ENCODE peak calls at places on chromosomes 13 and 19, in eight cellular contexts. One of them, this sample, is unnamed.

GRCh38 chr19:34953092-34953491 is 10.9 kb downstream of the ZNF792 start:
- DNase-seq in stimulated activated CD4-positive, alpha-beta T cell treated with anti-CD3 and anti-CD28 coated beads, TNF-alpha, amount 100 ng/mL, for 4 hours: no peak
- DNase-seq in MV-4-11: no peak
- DNase-seq in dorsolateral prefrontal cortex: no peak
- DNase-seq in hippocampal formation: no peak
- DNase-seq in GM04504: no peak
- DNase-seq in amniotic stem cell: no peak
- DNase-seq in activated T-helper 1 cell treated with Interleukin-2 at 50 U/mL for 16 hours: no peak
- DNase-seq in this sample: no peak

GRCh38 chr19:41225238-41226052 is 6.4 kb downstream of the AXL start:
- DNase-seq in stimulated activated CD4-positive, alpha-beta T cell treated with anti-CD3 and anti-CD28 coated beads, TNF-alpha, amount 100 ng/mL, for 4 hours: no peak
- DNase-seq in MV-4-11: peak
- DNase-seq in dorsolateral prefrontal cortex: no peak
- DNase-seq in hippocampal formation: no peak
- DNase-seq in GM04504: peak
- DNase-seq in amniotic stem cell: peak
- DNase-seq in activated T-helper 1 cell treated with Interleukin-2 at 50 U/mL for 16 hours: no peak
- DNase-seq in this sample: peak

GRCh38 chr13:79805317-79805716 is 324.4 kb downstream of the NDFIP2 start:
- DNase-seq in stimulated activated CD4-positive, alpha-beta T cell treated with anti-CD3 and anti-CD28 coated beads, TNF-alpha, amount 100 ng/mL, for 4 hours: no peak
- DNase-seq in MV-4-11: peak
- DNase-seq in dorsolateral prefrontal cortex: no peak
- DNase-seq in hippocampal formation: no peak
- DNase-seq in GM04504: no peak
- DNase-seq in amniotic stem cell: no peak
- DNase-seq in activated T-helper 1 cell treated with Interleukin-2 at 50 U/mL for 16 hours: no peak
- DNase-seq in this sample: no peak

GRCh38 chr13:59269476-59269875 is 894.3 kb downstream of the DIAPH3 start:
- DNase-seq in stimulated activated CD4-positive, alpha-beta T cell treated with anti-CD3 and anti-CD28 coated beads, TNF-alpha, amount 100 ng/mL, for 4 hours: no peak
- DNase-seq in MV-4-11: no peak
- DNase-seq in dorsolateral prefrontal cortex: no peak
- DNase-seq in hippocampal formation: no peak
- DNase-seq in GM04504: no peak
- DNase-seq in amniotic stem cell: no peak
- DNase-seq in activated T-helper 1 cell treated with Interleukin-2 at 50 U/mL for 16 hours: no peak
- DNase-seq in this sample: peak

GRCh38 chr13:110634558-110634957 is 19.2 kb downstream of the NAXD start:
- DNase-seq in stimulated activated CD4-positive, alpha-beta T cell treated with anti-CD3 and anti-CD28 coated beads, TNF-alpha, amount 100 ng/mL, for 4 hours: no peak
- DNase-seq in MV-4-11: no peak
- DNase-seq in dorsolateral prefrontal cortex: no peak
- DNase-seq in hippocampal formation: no peak
- DNase-seq in GM04504: no peak
- DNase-seq in amniotic stem cell: no peak
- DNase-seq in activated T-helper 1 cell treated with Interleukin-2 at 50 U/mL for 16 hours: no peak
- DNase-seq in this sample: peak

GRCh38 chr19:4642625-4643024 is 3.3 kb downstream of the TNFAIP8L1 start:
- DNase-seq in stimulated activated CD4-positive, alpha-beta T cell treated with anti-CD3 and anti-CD28 coated beads, TNF-alpha, amount 100 ng/mL, for 4 hours: no peak
- DNase-seq in MV-4-11: no peak
- DNase-seq in dorsolateral prefrontal cortex: no peak
- DNase-seq in hippocampal formation: no peak
- DNase-seq in GM04504: no peak
- DNase-seq in amniotic stem cell: no peak
- DNase-seq in activated T-helper 1 cell treated with Interleukin-2 at 50 U/mL for 16 hours: no peak
- DNase-seq in this sample: no peak

GRCh38 chr19:33437351-33438015 is 64.0 kb downstream of the CEBPG start:
- DNase-seq in stimulated activated CD4-positive, alpha-beta T cell treated with anti-CD3 and anti-CD28 coated beads, TNF-alpha, amount 100 ng/mL, for 4 hours: no peak
- DNase-seq in MV-4-11: no peak
- DNase-seq in dorsolateral prefrontal cortex: peak
- DNase-seq in hippocampal formation: no peak
- DNase-seq in GM04504: no peak
- DNase-seq in amniotic stem cell: no peak
- DNase-seq in activated T-helper 1 cell treated with Interleukin-2 at 50 U/mL for 16 hours: no peak
- DNase-seq in this sample: no peak

GRCh38 chr19:4694211-4694987 is 24.3 kb upstream of the MYDGF start:
- DNase-seq in stimulated activated CD4-positive, alpha-beta T cell treated with anti-CD3 and anti-CD28 coated beads, TNF-alpha, amount 100 ng/mL, for 4 hours: no peak
- DNase-seq in MV-4-11: peak
- DNase-seq in dorsolateral prefrontal cortex: peak
- DNase-seq in hippocampal formation: peak
- DNase-seq in GM04504: peak
- DNase-seq in amniotic stem cell: no peak
- DNase-seq in activated T-helper 1 cell treated with Interleukin-2 at 50 U/mL for 16 hours: no peak
- DNase-seq in this sample: peak

GRCh38 chr19:43619262-43620060 is at the start of gene ZNF428:
- DNase-seq in stimulated activated CD4-positive, alpha-beta T cell treated with anti-CD3 and anti-CD28 coated beads, TNF-alpha, amount 100 ng/mL, for 4 hours: peak
- DNase-seq in MV-4-11: peak
- DNase-seq in dorsolateral prefrontal cortex: peak
- DNase-seq in hippocampal formation: peak
- DNase-seq in GM04504: peak
- DNase-seq in amniotic stem cell: peak
- DNase-seq in activated T-helper 1 cell treated with Interleukin-2 at 50 U/mL for 16 hours: peak
- DNase-seq in this sample: peak

GRCh38 chr19:8445488-8446001 is 770 bp downstream of the HNRNPM start:
- DNase-seq in stimulated activated CD4-positive, alpha-beta T cell treated with anti-CD3 and anti-CD28 coated beads, TNF-alpha, amount 100 ng/mL, for 4 hours: peak
- DNase-seq in MV-4-11: peak
- DNase-seq in dorsolateral prefrontal cortex: no peak
- DNase-seq in hippocampal formation: no peak
- DNase-seq in GM04504: no peak
- DNase-seq in amniotic stem cell: no peak
- DNase-seq in activated T-helper 1 cell treated with Interleukin-2 at 50 U/mL for 16 hours: peak
- DNase-seq in this sample: no peak

GRCh38 chr13:104034891-104035290 is 968.7 kb upstream of the SLC10A2 start:
- DNase-seq in stimulated activated CD4-positive, alpha-beta T cell treated with anti-CD3 and anti-CD28 coated beads, TNF-alpha, amount 100 ng/mL, for 4 hours: no peak
- DNase-seq in MV-4-11: no peak
- DNase-seq in dorsolateral prefrontal cortex: no peak
- DNase-seq in hippocampal formation: no peak
- DNase-seq in GM04504: no peak
- DNase-seq in amniotic stem cell: no peak
- DNase-seq in activated T-helper 1 cell treated with Interleukin-2 at 50 U/mL for 16 hours: no peak
- DNase-seq in this sample: no peak

GRCh38 chr19:12789098-12789903 is 2.0 kb upstream of the JUNB start:
- DNase-seq in stimulated activated CD4-positive, alpha-beta T cell treated with anti-CD3 and anti-CD28 coated beads, TNF-alpha, amount 100 ng/mL, for 4 hours: no peak
- DNase-seq in MV-4-11: peak
- DNase-seq in dorsolateral prefrontal cortex: no peak
- DNase-seq in hippocampal formation: no peak
- DNase-seq in GM04504: no peak
- DNase-seq in amniotic stem cell: no peak
- DNase-seq in activated T-helper 1 cell treated with Interleukin-2 at 50 U/mL for 16 hours: no peak
- DNase-seq in this sample: no peak

GRCh38 chr13:35672611-35673010 is 196.1 kb upstream of the MAB21L1 start:
- DNase-seq in stimulated activated CD4-positive, alpha-beta T cell treated with anti-CD3 and anti-CD28 coated beads, TNF-alpha, amount 100 ng/mL, for 4 hours: no peak
- DNase-seq in MV-4-11: no peak
- DNase-seq in dorsolateral prefrontal cortex: no peak
- DNase-seq in hippocampal formation: no peak
- DNase-seq in GM04504: peak
- DNase-seq in amniotic stem cell: no peak
- DNase-seq in activated T-helper 1 cell treated with Interleukin-2 at 50 U/mL for 16 hours: no peak
- DNase-seq in this sample: no peak

GRCh38 chr13:20779405-20779804 is 5.6 kb upstream of the EEF1AKMT1 start:
- DNase-seq in stimulated activated CD4-positive, alpha-beta T cell treated with anti-CD3 and anti-CD28 coated beads, TNF-alpha, amount 100 ng/mL, for 4 hours: no peak
- DNase-seq in MV-4-11: no peak
- DNase-seq in dorsolateral prefrontal cortex: no peak
- DNase-seq in hippocampal formation: no peak
- DNase-seq in GM04504: no peak
- DNase-seq in amniotic stem cell: no peak
- DNase-seq in activated T-helper 1 cell treated with Interleukin-2 at 50 U/mL for 16 hours: no peak
- DNase-seq in this sample: no peak

GRCh38 chr19:52993342-52994178 is 20.2 kb upstream of the ERVV-1 start:
- DNase-seq in stimulated activated CD4-positive, alpha-beta T cell treated with anti-CD3 and anti-CD28 coated beads, TNF-alpha, amount 100 ng/mL, for 4 hours: peak
- DNase-seq in MV-4-11: no peak
- DNase-seq in dorsolateral prefrontal cortex: peak
- DNase-seq in hippocampal formation: peak
- DNase-seq in GM04504: peak
- DNase-seq in amniotic stem cell: peak
- DNase-seq in activated T-helper 1 cell treated with Interleukin-2 at 50 U/mL for 16 hours: peak
- DNase-seq in this sample: peak

GRCh38 chr19:42178791-42179500 is 38.5 kb downstream of the DEDD2 start:
- DNase-seq in stimulated activated CD4-positive, alpha-beta T cell treated with anti-CD3 and anti-CD28 coated beads, TNF-alpha, amount 100 ng/mL, for 4 hours: no peak
- DNase-seq in MV-4-11: no peak
- DNase-seq in dorsolateral prefrontal cortex: no peak
- DNase-seq in hippocampal formation: no peak
- DNase-seq in GM04504: no peak
- DNase-seq in amniotic stem cell: no peak
- DNase-seq in activated T-helper 1 cell treated with Interleukin-2 at 50 U/mL for 16 hours: no peak
- DNase-seq in this sample: no peak

GRCh38 chr13:97125051-97125809 is 96.9 kb upstream of the MBNL2 start:
- DNase-seq in stimulated activated CD4-positive, alpha-beta T cell treated with anti-CD3 and anti-CD28 coated beads, TNF-alpha, amount 100 ng/mL, for 4 hours: no peak
- DNase-seq in MV-4-11: peak
- DNase-seq in dorsolateral prefrontal cortex: no peak
- DNase-seq in hippocampal formation: no peak
- DNase-seq in GM04504: no peak
- DNase-seq in amniotic stem cell: peak
- DNase-seq in activated T-helper 1 cell treated with Interleukin-2 at 50 U/mL for 16 hours: no peak
- DNase-seq in this sample: peak

GRCh38 chr13:110129076-110129475 is 177.9 kb downstream of the COL4A1 start:
- DNase-seq in stimulated activated CD4-positive, alpha-beta T cell treated with anti-CD3 and anti-CD28 coated beads, TNF-alpha, amount 100 ng/mL, for 4 hours: no peak
- DNase-seq in MV-4-11: no peak
- DNase-seq in dorsolateral prefrontal cortex: no peak
- DNase-seq in hippocampal formation: no peak
- DNase-seq in GM04504: no peak
- DNase-seq in amniotic stem cell: no peak
- DNase-seq in activated T-helper 1 cell treated with Interleukin-2 at 50 U/mL for 16 hours: no peak
- DNase-seq in this sample: no peak

GRCh38 chr13:52751196-52751595 is 11.6 kb upstream of the CNMD start:
- DNase-seq in stimulated activated CD4-positive, alpha-beta T cell treated with anti-CD3 and anti-CD28 coated beads, TNF-alpha, amount 100 ng/mL, for 4 hours: no peak
- DNase-seq in MV-4-11: no peak
- DNase-seq in dorsolateral prefrontal cortex: no peak
- DNase-seq in hippocampal formation: no peak
- DNase-seq in GM04504: no peak
- DNase-seq in amniotic stem cell: no peak
- DNase-seq in activated T-helper 1 cell treated with Interleukin-2 at 50 U/mL for 16 hours: no peak
- DNase-seq in this sample: no peak

GRCh38 chr19:51702103-51702753 is 9.1 kb downstream of the SPACA6 start:
- DNase-seq in stimulated activated CD4-positive, alpha-beta T cell treated with anti-CD3 and anti-CD28 coated beads, TNF-alpha, amount 100 ng/mL, for 4 hours: no peak
- DNase-seq in MV-4-11: no peak
- DNase-seq in dorsolateral prefrontal cortex: no peak
- DNase-seq in hippocampal formation: peak
- DNase-seq in GM04504: no peak
- DNase-seq in amniotic stem cell: no peak
- DNase-seq in activated T-helper 1 cell treated with Interleukin-2 at 50 U/mL for 16 hours: no peak
- DNase-seq in this sample: no peak

GRCh38 chr19:17332677-17333581 is 1.7 kb downstream of the ANO8 start:
- DNase-seq in stimulated activated CD4-positive, alpha-beta T cell treated with anti-CD3 and anti-CD28 coated beads, TNF-alpha, amount 100 ng/mL, for 4 hours: no peak
- DNase-seq in MV-4-11: peak
- DNase-seq in dorsolateral prefrontal cortex: no peak
- DNase-seq in hippocampal formation: peak
- DNase-seq in GM04504: no peak
- DNase-seq in amniotic stem cell: no peak
- DNase-seq in activated T-helper 1 cell treated with Interleukin-2 at 50 U/mL for 16 hours: no peak
- DNase-seq in this sample: no peak

GRCh38 chr13:36332986-36333385 is 13.2 kb downstream of the SPART start:
- DNase-seq in stimulated activated CD4-positive, alpha-beta T cell treated with anti-CD3 and anti-CD28 coated beads, TNF-alpha, amount 100 ng/mL, for 4 hours: no peak
- DNase-seq in MV-4-11: peak
- DNase-seq in dorsolateral prefrontal cortex: no peak
- DNase-seq in hippocampal formation: no peak
- DNase-seq in GM04504: no peak
- DNase-seq in amniotic stem cell: no peak
- DNase-seq in activated T-helper 1 cell treated with Interleukin-2 at 50 U/mL for 16 hours: no peak
- DNase-seq in this sample: no peak